ENCODE peak calls at places on chromosome 4, in eight cellular contexts. H is HCT116, T is GM23248, I is GM23338, Z is SK-N-SH, E is PC-3, G is OCI-LY7, F is MM.1S. C is an unnamed sample. For H3K9me2 and H3K4me1, the result is how much of the 10 kb centered on the place peaks cover.

GRCh38 chr4:44162538-44163270 is 285.9 kb downstream of the KCTD8 start:
- DNase-seq in E (no peak), I (no peak), G (no peak), Z (no peak), T (no peak), F (no peak), H (no peak), C (no peak)

GRCh38 chr4:136939781-136940180 is 592.5 kb downstream of the PCDH18 start:
- DNase-seq in G (no peak), Z (no peak), H (no peak), E (no peak), T (peak), F (no peak), I (no peak), C (no peak)

GRCh38 chr4:8920289-8920965 is 48.8 kb upstream of the HMX1 start:
- DNase-seq in H (no peak), F (no peak), Z (no peak), I (no peak), G (no peak), E (no peak), T (no peak), C (no peak)

GRCh38 chr4:16745009-16745408 is 153.4 kb downstream of the LDB2 start:
- DNase-seq in H (no peak), I (no peak), G (no peak), Z (no peak), E (peak), F (no peak), T (peak), C (no peak)

GRCh38 chr4:8735236-8736082 is 136.2 kb downstream of the HMX1 start:
- DNase-seq in F (no peak), Z (no peak), E (no peak), T (no peak), H (no peak), G (no peak), I (no peak), C (no peak)

GRCh38 chr4:30553721-30554120 is 166.4 kb upstream of the PCDH7 start:
- DNase-seq in I (no peak), Z (no peak), F (no peak), T (no peak), G (no peak), H (no peak), E (no peak), C (no peak)

GRCh38 chr4:158172558-158173258 is at the start of gene GASK1B:
- DNase-seq in I (peak), H (peak), F (peak), Z (peak), E (peak), T (peak), G (peak), C (peak)

GRCh38 chr4:96162631-96163030 is 322.7 kb downstream of the PDHA2 start:
- DNase-seq in T (no peak), I (peak), Z (no peak), E (no peak), F (no peak), G (no peak), H (no peak), C (no peak)

GRCh38 chr4:2935762-2936743 is 27.2 kb downstream of the NOP14 start:
- DNase-seq in Z (no peak), E (peak), G (peak), T (peak), H (peak), I (no peak), F (no peak), C (peak)

GRCh38 chr4:2940267-2941137 is 22.7 kb downstream of the NOP14 start:
- DNase-seq in F (no peak), E (no peak), I (no peak), H (no peak), G (no peak), Z (no peak), T (peak), C (no peak)

GRCh38 chr4:56668267-56668666 is 12.8 kb downstream of the HOPX start:
- DNase-seq in T (no peak), I (peak), E (peak), H (peak), G (peak), Z (no peak), F (peak), C (no peak)

GRCh38 chr4:146511381-146511780 is 10.4 kb downstream of the SLC10A7 start:
- DNase-seq in G (no peak), F (no peak), T (no peak), H (no peak), E (no peak), I (no peak), Z (no peak), C (no peak)
- H3K9me2 ChIP-seq in G (under half), F (under half), T (under half), H (under half), E (under half), I (under half), Z (under half), C (under half)

DNA sequence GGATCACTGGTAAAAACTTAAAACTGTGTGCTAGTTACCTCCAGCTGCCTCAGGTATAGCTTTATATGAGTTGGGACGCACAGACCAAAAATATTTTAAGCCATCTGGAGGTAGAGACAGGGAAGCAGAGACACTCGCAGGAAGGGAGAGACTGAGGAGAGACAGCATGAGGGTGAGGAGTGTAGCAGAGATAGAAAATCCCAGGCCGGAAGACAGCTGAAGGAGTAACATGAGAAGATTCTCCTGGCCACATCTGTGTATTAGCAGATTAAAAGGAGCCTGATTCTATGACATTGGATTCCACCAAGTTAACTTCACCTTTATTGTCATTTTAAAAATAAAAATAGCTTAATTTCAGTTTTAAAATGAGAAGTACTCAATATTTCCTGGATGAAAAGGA is 84.3 kb downstream of the PDLIM5 start:
- DNase-seq in H (no peak), E (no peak), G (no peak), T (no peak), F (no peak), Z (no peak), I (peak), C (no peak)
- H3K4me1 ChIP-seq in H (under half), E (under half), G (under half), T (under half), F (under half), Z (under half), I (half or more), C (under half)

GRCh38 chr4:185638093-185638492 is 102.8 kb upstream of the PDLIM3 start:
- DNase-seq in E (no peak), I (no peak), H (no peak), T (no peak), Z (no peak), F (no peak), G (no peak), C (no peak)
- H2AFZ ChIP-seq in E (no peak), I (no peak), H (no peak), T (no peak), Z (no peak), F (no peak), G (no peak), C (no peak)

GRCh38 chr4:109728385-109728784 is 1.5 kb downstream of the PLA2G12A start:
- DNase-seq in G (no peak), H (no peak), F (no peak), I (no peak), E (peak), T (no peak), Z (no peak), C (no peak)

GRCh38 chr4:109722357-109722756 is 7.5 kb downstream of the PLA2G12A start:
- DNase-seq in Z (no peak), I (no peak), E (no peak), G (no peak), H (no peak), F (no peak), T (no peak), C (no peak)

GRCh38 chr4:109719604-109720003 is 10.3 kb downstream of the PLA2G12A start:
- DNase-seq in F (no peak), Z (no peak), G (no peak), E (peak), I (no peak), H (no peak), T (no peak), C (no peak)

GRCh38 chr4:109721033-109721432 is 8.8 kb downstream of the PLA2G12A start:
- DNase-seq in I (no peak), E (peak), F (no peak), T (peak), H (no peak), G (no peak), Z (no peak), C (no peak)

DNA sequence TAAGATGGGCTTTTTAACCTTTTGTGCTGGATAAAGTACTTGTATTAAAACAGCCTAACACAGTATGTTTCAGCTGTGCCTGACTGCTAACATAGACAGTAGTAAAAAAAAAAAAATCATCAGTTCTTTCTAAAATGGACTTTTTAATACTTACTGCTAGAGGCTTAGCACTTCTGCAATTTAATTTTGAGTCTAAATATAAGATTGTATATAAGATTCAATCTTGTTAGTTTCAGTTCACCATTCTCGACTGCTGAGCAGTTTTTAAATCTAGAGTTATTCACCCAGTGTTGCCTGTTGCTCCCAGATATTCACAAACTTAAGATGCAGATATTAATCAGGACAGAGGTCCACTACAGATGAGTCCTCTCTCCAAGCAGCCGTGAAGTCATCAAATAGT is 6.8 kb downstream of the PLA2G12A start:
- DNase-seq in I (no peak), T (no peak), F (no peak), Z (no peak), G (peak), H (no peak), E (no peak), C (no peak)
- H3K9me2 ChIP-seq in I (under half), T (under half), F (under half), Z (under half), G (under half), H (under half), E (under half), C (under half)

GRCh38 chr4:88737304-88738015 is 39.8 kb upstream of the NAP1L5 start:
- DNase-seq in Z (no peak), E (no peak), T (no peak), F (peak), G (no peak), I (peak), H (no peak), C (no peak)
- H3K4me1 ChIP-seq in Z (under half), E (under half), T (under half), F (under half), G (under half), I (under half), H (under half), C (under half)

DNA sequence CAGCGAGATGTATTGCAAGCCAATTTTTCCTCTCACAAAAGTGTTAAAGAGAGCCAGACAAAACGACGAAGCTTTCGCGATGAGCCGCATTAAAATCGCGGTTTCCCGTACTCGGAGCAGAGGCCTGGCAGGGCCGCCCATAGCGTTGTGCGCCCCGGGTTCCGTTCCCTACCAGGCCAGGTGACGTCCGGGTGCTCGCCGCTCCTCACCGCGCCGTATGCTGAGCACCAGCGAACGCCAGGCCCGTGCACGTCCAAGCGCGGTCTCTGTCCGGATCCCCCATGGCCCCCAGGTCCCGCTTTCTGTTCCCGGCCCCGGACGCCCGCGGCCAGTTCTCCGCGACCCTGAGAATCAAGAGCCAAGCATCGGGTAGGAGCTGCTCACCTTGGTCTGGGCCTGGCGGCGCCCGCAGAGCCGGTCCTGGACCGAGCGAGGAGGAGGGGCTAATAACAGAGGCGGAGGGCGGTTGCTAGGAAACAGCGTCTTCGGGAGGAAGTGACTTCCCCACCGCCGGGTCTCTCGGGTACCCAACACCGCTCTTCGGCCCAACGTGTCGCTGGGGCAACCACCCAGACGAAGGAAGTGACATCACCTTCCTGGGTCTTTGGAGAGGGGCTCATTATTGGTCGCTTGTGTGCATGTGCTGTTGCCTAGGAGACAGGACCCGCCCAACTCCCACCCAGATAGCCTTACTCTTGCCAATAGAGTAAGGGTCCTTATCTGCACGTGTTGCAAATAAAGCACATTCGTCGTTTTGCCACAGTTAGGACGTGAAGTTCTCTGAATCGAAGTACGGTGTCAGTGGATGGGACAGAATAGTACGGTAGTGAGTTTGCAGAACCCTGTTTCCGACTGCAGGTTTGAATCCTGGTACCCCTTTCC is at the start of gene MAP9:
- DNase-seq in G (peak), Z (peak), H (no peak), F (peak), T (peak), E (peak), I (peak), C (peak)
- H2AFZ ChIP-seq in G (peak), Z (peak), H (no peak), F (peak), T (peak), E (peak), I (peak), C (peak)

GRCh38 chr4:141646969-141647368 is 10.6 kb downstream of the IL15 start:
- DNase-seq in F (no peak), I (no peak), H (no peak), G (no peak), E (no peak), Z (no peak), T (no peak), C (no peak)
- H3K9me2 ChIP-seq in F (under half), I (under half), H (under half), G (under half), E (under half), Z (under half), T (under half), C (under half)

GRCh38 chr4:167867191-167867590 is 225.1 kb upstream of the ANXA10 start:
- DNase-seq in Z (no peak), E (no peak), G (no peak), F (no peak), T (no peak), H (no peak), I (no peak), C (no peak)

GRCh38 chr4:167873536-167873935 is 218.8 kb upstream of the ANXA10 start:
- DNase-seq in Z (no peak), I (no peak), H (no peak), T (no peak), E (no peak), F (no peak), G (no peak), C (no peak)

DNA sequence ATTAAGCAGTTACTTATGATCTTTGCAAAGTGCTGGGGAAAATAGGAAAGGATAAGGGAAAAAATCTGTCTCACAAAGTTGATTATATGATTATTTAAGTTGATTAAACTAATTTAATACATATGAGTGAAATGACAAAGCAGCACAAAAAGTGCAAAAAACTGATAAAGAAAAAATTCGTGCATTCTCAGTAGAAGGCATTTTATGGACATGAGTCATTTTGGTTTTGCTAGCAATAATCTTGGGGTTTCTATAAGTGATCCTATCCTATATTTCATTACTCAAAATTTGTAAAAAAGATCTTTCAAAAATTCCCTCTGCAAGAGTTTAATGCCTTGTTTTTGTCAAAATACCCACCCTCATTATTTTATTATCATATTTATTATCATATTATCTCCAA is 224.2 kb upstream of the ANXA10 start:
- DNase-seq in Z (no peak), F (no peak), T (peak), H (no peak), I (no peak), G (no peak), E (peak), C (no peak)
- H3K4me1 ChIP-seq in Z (under half), F (under half), T (under half), H (under half), I (under half), G (under half), E (under half), C (under half)

C was measured in PC-9.